ENCODE peak calls at places on chromosomes 13 and 19, in five cellular contexts. D is fibroblast of the aortic adventitia, S is sigmoid colon, C is upper lobe of right lung, A is heart right ventricle. E is an unnamed sample.

GRCh38 chr19:49588370-49589122 is 2.4 kb upstream of the PRR12 start:
- DNase-seq in S (no peak), C (no peak), D (no peak), A (no peak), E (no peak)

GRCh38 chr19:4012092-4012974 is 4.8 kb downstream of the PIAS4 start:
- DNase-seq in C (no peak), A (no peak), S (peak; percentile 85), D (no peak), E (no peak)

GRCh38 chr13:81540777-81541176 is 1199.9 kb upstream of the SPRY2 start:
- DNase-seq in A (no peak), C (no peak), D (no peak), S (no peak), E (peak; percentile 18)

GRCh38 chr13:32581177-32581786 is 5.0 kb upstream of the PDS5B start:
- DNase-seq in C (no peak), A (no peak), S (no peak), D (peak; percentile 68), E (peak; percentile 40)

GRCh38 chr13:24511019-24511823 is 1.4 kb downstream of the PARP4 start:
- DNase-seq in D (peak; percentile 78), S (no peak), C (no peak), A (no peak), E (peak; percentile 90)

GRCh38 chr13:26679411-26679810 is 81.2 kb downstream of the GPR12 start:
- DNase-seq in D (peak; percentile 69), A (no peak), C (no peak), S (no peak), E (peak; percentile 22)

GRCh38 chr19:12365372-12366162 is at the start of gene ZNF442:
- DNase-seq in A (peak; percentile 99), C (peak; percentile 96), D (peak; percentile 95), S (peak; percentile 98), E (peak; percentile 96)

GRCh38 chr19:16032509-16033135 is 43.7 kb upstream of the TPM4 start:
- DNase-seq in S (peak; percentile 46), A (no peak), D (no peak), C (peak; percentile 33), E (no peak)

GRCh38 chr13:24564881-24565280 is 52.3 kb upstream of the PARP4 start:
- DNase-seq in D (no peak), S (no peak), A (no peak), C (no peak), E (no peak)

GRCh38 chr13:76943646-76944045 is 4.7 kb upstream of the ACOD1 start:
- DNase-seq in C (no peak), S (no peak), A (no peak), D (no peak), E (no peak)

GRCh38 chr13:73656863-73657262 is 477.3 kb downstream of the KLF12 start:
- DNase-seq in C (no peak), A (no peak), D (no peak), S (no peak), E (peak; percentile 41)

GRCh38 chr13:28316129-28316528 is 177.8 kb downstream of the PAN3 start:
- DNase-seq in D (no peak), C (no peak), S (no peak), A (no peak), E (no peak)

DNA sequence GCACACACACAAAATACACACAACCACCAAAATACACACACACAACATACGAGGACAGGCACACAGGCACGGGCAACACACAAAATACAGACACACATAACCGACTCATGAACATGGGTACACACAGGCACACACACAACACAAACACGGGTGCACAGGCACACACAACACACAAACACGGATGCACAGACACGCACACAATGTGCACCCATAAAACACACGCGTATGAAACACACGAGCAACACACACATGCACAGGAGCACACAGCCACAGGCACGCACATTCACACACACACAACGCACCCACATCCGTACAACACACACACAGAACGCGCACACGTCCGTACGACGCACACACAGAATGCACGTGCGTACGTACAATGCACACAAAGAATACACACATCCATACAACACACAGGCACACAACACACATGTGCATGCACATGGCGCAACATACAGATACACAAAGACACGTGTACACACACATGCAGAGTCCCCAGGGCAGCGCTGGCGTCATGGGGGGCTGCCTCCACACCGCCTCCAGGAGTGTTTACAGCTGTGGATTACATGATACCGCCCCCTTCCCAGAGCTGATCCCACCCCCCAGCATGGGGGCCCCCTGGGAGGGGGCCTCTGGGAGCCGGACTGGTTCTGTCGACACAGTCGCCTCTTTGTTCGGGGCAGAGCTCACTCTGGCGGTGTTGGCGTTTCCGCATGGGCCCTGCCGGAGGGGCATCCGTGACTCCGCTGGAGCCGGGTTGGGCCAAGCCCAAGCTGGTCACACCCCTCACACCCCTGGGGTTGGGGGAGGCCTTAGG is 2.9 kb downstream of the SBNO2 start:
- DNase-seq in C (peak; percentile 71), A (no peak), D (no peak), S (no peak), E (no peak)
- H3K4me3 ChIP-seq in C (peak overlapping the region; percentile 87), A (no peak overlapping the region), D (peak overlapping the region; percentile 93), S (peak overlapping the region; percentile 97), E (no peak overlapping the region)

GRCh38 chr19:8877854-8878705 is 45.9 kb downstream of the MBD3L1 start:
- DNase-seq in A (no peak), S (no peak), C (no peak), D (no peak), E (no peak)

GRCh38 chr19:8884416-8884815 is 52.2 kb downstream of the MBD3L1 start:
- DNase-seq in A (no peak), D (no peak), S (no peak), C (no peak), E (no peak)

GRCh38 chr19:8881512-8881911 is 49.3 kb downstream of the MBD3L1 start:
- DNase-seq in S (no peak), D (no peak), A (no peak), C (no peak), E (no peak)

DNA sequence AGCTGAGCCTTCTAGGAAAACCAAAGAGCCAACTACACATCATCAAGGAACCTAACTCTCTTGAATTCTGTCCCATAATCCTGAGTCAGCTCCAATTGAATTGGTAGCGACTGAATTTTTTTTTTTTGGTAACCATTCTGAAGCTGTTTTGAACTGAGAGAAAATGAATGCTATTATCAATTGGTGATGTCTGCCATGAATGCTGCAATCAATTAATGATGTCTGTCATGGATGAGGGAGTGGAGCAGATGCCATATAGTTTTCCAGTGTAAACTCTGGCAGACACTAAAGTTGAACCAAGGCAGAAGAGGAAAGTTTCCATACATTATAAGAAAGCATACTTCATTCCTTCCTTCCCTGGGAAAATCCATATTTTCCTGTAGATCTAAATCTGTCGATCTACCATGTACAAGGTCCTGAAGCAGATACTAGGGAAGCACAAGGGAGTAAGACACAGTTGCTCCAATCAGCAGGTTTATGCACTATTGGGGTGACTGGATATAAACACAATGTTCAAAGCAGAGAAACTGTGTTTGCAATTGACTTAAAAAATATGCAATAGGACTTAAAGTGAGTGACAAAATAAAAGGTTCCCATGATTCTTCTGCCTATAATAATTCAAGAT is 48.8 kb downstream of the MBD3L1 start:
- DNase-seq in S (no peak), A (no peak), C (no peak), D (no peak), E (no peak)
- TF ChIP-seq CTCF in S (no peak), A (no peak), C (no peak), D (no peak), E (no peak)

GRCh38 chr13:30907167-30907761 is 1.2 kb downstream of the MEDAG start:
- DNase-seq in C (no peak), D (peak; percentile 69), A (peak; percentile 9), S (no peak), E (peak; percentile 45)
- H3K4me3 ChIP-seq in C (peak overlapping the region; percentile 39), D (peak overlapping the region; percentile 90), A (peak overlapping the region; percentile 58), S (peak overlapping the region; percentile 48), E (peak overlapping the region; percentile 22)

DNA sequence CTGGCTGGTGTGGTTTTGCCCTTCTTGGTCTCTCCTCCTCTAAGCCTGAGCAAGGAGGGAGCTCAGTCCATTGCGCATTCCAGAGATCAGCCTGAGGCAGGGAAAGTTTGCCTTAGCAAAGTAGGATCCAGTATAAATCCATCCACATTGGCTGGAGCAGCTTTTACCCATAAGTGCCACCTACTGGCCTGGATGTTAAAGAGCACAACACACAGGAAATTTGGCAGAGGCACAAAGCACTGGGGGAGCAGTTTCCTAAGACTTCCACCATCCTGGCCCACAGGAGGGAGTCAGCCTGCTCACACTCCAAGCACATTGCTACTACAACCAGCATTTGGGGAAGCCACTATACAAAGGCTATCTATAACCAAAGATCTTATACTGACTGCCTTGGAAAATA is 1124.2 kb downstream of the SLITRK1 start:
- DNase-seq in D (peak; percentile 36), C (no peak), A (no peak), S (no peak), E (no peak)
- TF ChIP-seq CTCF in D (peak; percentile 42), C (no peak), A (no peak), S (no peak), E (no peak)

GRCh38 chr19:17264641-17264979 is at the start of gene USHBP1:
- DNase-seq in C (no peak), A (peak; percentile 81), S (no peak), D (no peak), E (no peak)
- H3K4me3 ChIP-seq in C (peak within 1 kb of the TSS; percentile 52), A (peak within 1 kb of the TSS; percentile 71), S (peak within 1 kb of the TSS; percentile 24), D (no peak within 1 kb of the TSS), E (no peak within 1 kb of the TSS)

DNA sequence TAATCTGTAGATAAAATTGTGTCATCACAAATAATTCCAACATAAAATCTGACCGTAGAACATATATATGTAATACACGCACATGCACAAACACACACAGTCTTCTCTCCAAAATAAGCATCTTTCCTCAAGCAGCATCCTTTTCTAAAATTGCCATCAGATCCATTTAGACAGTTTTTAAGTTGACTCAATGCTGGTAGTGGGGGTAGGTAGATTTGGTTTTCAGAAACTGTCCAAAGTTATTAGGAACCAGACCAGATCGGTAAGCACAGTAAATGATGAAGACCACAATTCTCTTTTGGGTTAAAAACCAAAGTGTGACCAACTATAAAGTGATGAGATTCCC is 64.6 kb downstream of the SERP2 start:
- DNase-seq in D (no peak), C (no peak), S (no peak), A (no peak), E (no peak)
- TF ChIP-seq CTCF in D (no peak), C (no peak), S (no peak), A (no peak), E (no peak)

DNA sequence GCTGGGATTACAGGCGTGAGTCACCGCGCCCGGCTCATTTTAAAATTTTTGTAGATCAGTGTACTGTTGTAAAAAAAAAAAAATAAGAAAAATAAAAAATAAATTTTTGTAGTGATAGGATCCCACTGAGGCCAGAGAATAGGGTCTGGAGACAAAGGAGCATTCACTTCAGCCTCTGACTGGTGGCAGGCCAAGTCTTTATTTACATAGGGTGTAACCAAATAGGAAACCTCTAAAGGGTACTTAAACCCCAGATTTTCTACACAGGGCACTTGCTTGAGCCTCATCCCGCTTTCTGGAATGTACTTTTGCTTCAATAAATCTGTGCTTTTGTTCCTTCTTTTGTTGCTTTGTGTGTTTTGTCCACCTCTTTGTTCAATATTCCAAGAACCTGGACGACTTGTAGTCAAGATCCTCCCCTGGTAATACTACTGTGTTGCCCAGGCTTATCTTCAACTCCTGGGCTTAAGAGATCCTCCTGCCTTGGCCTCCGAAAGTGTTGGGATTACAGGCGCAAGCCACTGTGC is 2.1 kb upstream of the PDCD2L start:
- DNase-seq in C (no peak), A (no peak), D (no peak), S (no peak), E (no peak)
- H3K4me3 ChIP-seq in C (no peak overlapping the region), A (no peak overlapping the region), D (no peak overlapping the region), S (no peak overlapping the region), E (no peak overlapping the region)

E was measured in astrocyte of the spinal cord.